ENCODE peak calls at places on chromosomes 1 and 21, in nine cellular contexts. One of them, this sample, is unnamed.

GRCh38 chr21:36927718-36928117 is 38.8 kb downstream of the HLCS start:
- DNase-seq in activated CD4-positive, alpha-beta T cell treated with anti-CD3 and anti-CD28 coated beads for 48 hours: peak; percentile 86
- DNase-seq in GM12864: peak; percentile 24
- DNase-seq in RPMI8226: peak; percentile 73
- DNase-seq in SHP77: peak; percentile 65
- DNase-seq in activated naive CD8-positive, alpha-beta T cell treated with anti-CD3 and anti-CD28 coated beads, Interleukin-2, amount 50 U/mL, for 24 hours: peak; percentile 84
- DNase-seq in endothelial cell of umbilical vein: peak; percentile 80
- DNase-seq in T-helper 2 cell: peak; percentile 47
- DNase-seq in effector memory CD8-positive, alpha-beta T cell: peak; percentile 53
- DNase-seq in this sample: no peak

GRCh38 chr21:45333583-45334121 is 46.0 kb upstream of the POFUT2 start:
- DNase-seq in activated CD4-positive, alpha-beta T cell treated with anti-CD3 and anti-CD28 coated beads for 48 hours: no peak
- DNase-seq in GM12864: no peak
- DNase-seq in RPMI8226: no peak
- DNase-seq in SHP77: no peak
- DNase-seq in activated naive CD8-positive, alpha-beta T cell treated with anti-CD3 and anti-CD28 coated beads, Interleukin-2, amount 50 U/mL, for 24 hours: no peak
- DNase-seq in endothelial cell of umbilical vein: no peak
- DNase-seq in T-helper 2 cell: no peak
- DNase-seq in effector memory CD8-positive, alpha-beta T cell: no peak
- DNase-seq in this sample: no peak

GRCh38 chr1:186374313-186375151 is 521 bp downstream of the TPR start:
- DNase-seq in activated CD4-positive, alpha-beta T cell treated with anti-CD3 and anti-CD28 coated beads for 48 hours: peak; percentile 50
- DNase-seq in GM12864: peak; percentile 46
- DNase-seq in RPMI8226: peak; percentile 87
- DNase-seq in SHP77: peak; percentile 26
- DNase-seq in activated naive CD8-positive, alpha-beta T cell treated with anti-CD3 and anti-CD28 coated beads, Interleukin-2, amount 50 U/mL, for 24 hours: peak; percentile 16
- DNase-seq in endothelial cell of umbilical vein: peak; percentile 63
- DNase-seq in T-helper 2 cell: peak; percentile 5
- DNase-seq in effector memory CD8-positive, alpha-beta T cell: peak; percentile 32
- DNase-seq in this sample: no peak

GRCh38 chr1:185450917-185451316 is 133.9 kb upstream of the IVNS1ABP start:
- DNase-seq in activated CD4-positive, alpha-beta T cell treated with anti-CD3 and anti-CD28 coated beads for 48 hours: no peak
- DNase-seq in GM12864: no peak
- DNase-seq in RPMI8226: no peak
- DNase-seq in SHP77: no peak
- DNase-seq in activated naive CD8-positive, alpha-beta T cell treated with anti-CD3 and anti-CD28 coated beads, Interleukin-2, amount 50 U/mL, for 24 hours: no peak
- DNase-seq in endothelial cell of umbilical vein: no peak
- DNase-seq in T-helper 2 cell: no peak
- DNase-seq in effector memory CD8-positive, alpha-beta T cell: no peak
- DNase-seq in this sample: no peak

GRCh38 chr1:205827623-205828022 is 14.6 kb upstream of the SLC41A1 start:
- DNase-seq in activated CD4-positive, alpha-beta T cell treated with anti-CD3 and anti-CD28 coated beads for 48 hours: no peak
- DNase-seq in GM12864: no peak
- DNase-seq in RPMI8226: no peak
- DNase-seq in SHP77: no peak
- DNase-seq in activated naive CD8-positive, alpha-beta T cell treated with anti-CD3 and anti-CD28 coated beads, Interleukin-2, amount 50 U/mL, for 24 hours: no peak
- DNase-seq in endothelial cell of umbilical vein: no peak
- DNase-seq in T-helper 2 cell: no peak
- DNase-seq in effector memory CD8-positive, alpha-beta T cell: no peak
- DNase-seq in this sample: no peak

GRCh38 chr1:65467536-65467935 is 47.1 kb downstream of the LEPR start:
- DNase-seq in activated CD4-positive, alpha-beta T cell treated with anti-CD3 and anti-CD28 coated beads for 48 hours: no peak
- DNase-seq in GM12864: no peak
- DNase-seq in RPMI8226: peak; percentile 19
- DNase-seq in SHP77: peak; percentile 36
- DNase-seq in activated naive CD8-positive, alpha-beta T cell treated with anti-CD3 and anti-CD28 coated beads, Interleukin-2, amount 50 U/mL, for 24 hours: no peak
- DNase-seq in endothelial cell of umbilical vein: no peak
- DNase-seq in T-helper 2 cell: no peak
- DNase-seq in effector memory CD8-positive, alpha-beta T cell: no peak
- DNase-seq in this sample: peak; percentile 33

GRCh38 chr1:16905112-16905855 is 9.5 kb downstream of the RNU1-2 start:
- DNase-seq in activated CD4-positive, alpha-beta T cell treated with anti-CD3 and anti-CD28 coated beads for 48 hours: peak; percentile 70
- DNase-seq in GM12864: peak; percentile 82
- DNase-seq in RPMI8226: peak; percentile 72
- DNase-seq in SHP77: peak; percentile 83
- DNase-seq in activated naive CD8-positive, alpha-beta T cell treated with anti-CD3 and anti-CD28 coated beads, Interleukin-2, amount 50 U/mL, for 24 hours: peak; percentile 53
- DNase-seq in endothelial cell of umbilical vein: no peak
- DNase-seq in T-helper 2 cell: no peak
- DNase-seq in effector memory CD8-positive, alpha-beta T cell: no peak
- DNase-seq in this sample: peak; percentile 89

GRCh38 chr1:40435876-40436275 is 14.4 kb upstream of the ZFP69B start:
- DNase-seq in activated CD4-positive, alpha-beta T cell treated with anti-CD3 and anti-CD28 coated beads for 48 hours: no peak
- DNase-seq in GM12864: no peak
- DNase-seq in RPMI8226: no peak
- DNase-seq in SHP77: no peak
- DNase-seq in activated naive CD8-positive, alpha-beta T cell treated with anti-CD3 and anti-CD28 coated beads, Interleukin-2, amount 50 U/mL, for 24 hours: no peak
- DNase-seq in endothelial cell of umbilical vein: no peak
- DNase-seq in T-helper 2 cell: no peak
- DNase-seq in effector memory CD8-positive, alpha-beta T cell: no peak
- DNase-seq in this sample: no peak

GRCh38 chr1:47533176-47534039 is 95.6 kb downstream of the FOXD2 start:
- DNase-seq in activated CD4-positive, alpha-beta T cell treated with anti-CD3 and anti-CD28 coated beads for 48 hours: peak; percentile 20
- DNase-seq in GM12864: no peak
- DNase-seq in RPMI8226: no peak
- DNase-seq in SHP77: no peak
- DNase-seq in activated naive CD8-positive, alpha-beta T cell treated with anti-CD3 and anti-CD28 coated beads, Interleukin-2, amount 50 U/mL, for 24 hours: peak; percentile 2
- DNase-seq in endothelial cell of umbilical vein: peak; percentile 66
- DNase-seq in T-helper 2 cell: no peak
- DNase-seq in effector memory CD8-positive, alpha-beta T cell: no peak
- DNase-seq in this sample: no peak

GRCh38 chr1:232621050-232621449 is 8.9 kb downstream of the SIPA1L2 start:
- DNase-seq in activated CD4-positive, alpha-beta T cell treated with anti-CD3 and anti-CD28 coated beads for 48 hours: no peak
- DNase-seq in GM12864: no peak
- DNase-seq in RPMI8226: no peak
- DNase-seq in SHP77: no peak
- DNase-seq in activated naive CD8-positive, alpha-beta T cell treated with anti-CD3 and anti-CD28 coated beads, Interleukin-2, amount 50 U/mL, for 24 hours: no peak
- DNase-seq in endothelial cell of umbilical vein: no peak
- DNase-seq in T-helper 2 cell: no peak
- DNase-seq in effector memory CD8-positive, alpha-beta T cell: no peak
- DNase-seq in this sample: no peak

GRCh38 chr1:49197081-49197480 is 420.4 kb upstream of the BEND5 start:
- DNase-seq in activated CD4-positive, alpha-beta T cell treated with anti-CD3 and anti-CD28 coated beads for 48 hours: no peak
- DNase-seq in GM12864: no peak
- DNase-seq in RPMI8226: no peak
- DNase-seq in SHP77: no peak
- DNase-seq in activated naive CD8-positive, alpha-beta T cell treated with anti-CD3 and anti-CD28 coated beads, Interleukin-2, amount 50 U/mL, for 24 hours: no peak
- DNase-seq in endothelial cell of umbilical vein: no peak
- DNase-seq in T-helper 2 cell: no peak
- DNase-seq in effector memory CD8-positive, alpha-beta T cell: no peak
- DNase-seq in this sample: peak; percentile 34

GRCh38 chr1:53314096-53314495 is 13.8 kb downstream of the LRP8 start:
- DNase-seq in activated CD4-positive, alpha-beta T cell treated with anti-CD3 and anti-CD28 coated beads for 48 hours: no peak
- DNase-seq in GM12864: no peak
- DNase-seq in RPMI8226: no peak
- DNase-seq in SHP77: no peak
- DNase-seq in activated naive CD8-positive, alpha-beta T cell treated with anti-CD3 and anti-CD28 coated beads, Interleukin-2, amount 50 U/mL, for 24 hours: no peak
- DNase-seq in endothelial cell of umbilical vein: no peak
- DNase-seq in T-helper 2 cell: no peak
- DNase-seq in effector memory CD8-positive, alpha-beta T cell: no peak
- DNase-seq in this sample: no peak

GRCh38 chr1:54409156-54410142 is 3.3 kb upstream of the SSBP3 start:
- DNase-seq in activated CD4-positive, alpha-beta T cell treated with anti-CD3 and anti-CD28 coated beads for 48 hours: peak; percentile 51
- DNase-seq in GM12864: peak; percentile 55
- DNase-seq in RPMI8226: peak; percentile 79
- DNase-seq in SHP77: no peak
- DNase-seq in activated naive CD8-positive, alpha-beta T cell treated with anti-CD3 and anti-CD28 coated beads, Interleukin-2, amount 50 U/mL, for 24 hours: no peak
- DNase-seq in endothelial cell of umbilical vein: no peak
- DNase-seq in T-helper 2 cell: no peak
- DNase-seq in effector memory CD8-positive, alpha-beta T cell: no peak
- DNase-seq in this sample: no peak

GRCh38 chr1:54054438-54054749 is 986 bp downstream of the TCEANC2 start:
- DNase-seq in activated CD4-positive, alpha-beta T cell treated with anti-CD3 and anti-CD28 coated beads for 48 hours: no peak
- DNase-seq in GM12864: no peak
- DNase-seq in RPMI8226: peak; percentile 27
- DNase-seq in SHP77: no peak
- DNase-seq in activated naive CD8-positive, alpha-beta T cell treated with anti-CD3 and anti-CD28 coated beads, Interleukin-2, amount 50 U/mL, for 24 hours: no peak
- DNase-seq in endothelial cell of umbilical vein: peak; percentile 41
- DNase-seq in T-helper 2 cell: no peak
- DNase-seq in effector memory CD8-positive, alpha-beta T cell: no peak
- DNase-seq in this sample: no peak

GRCh38 chr21:43332872-43333300 is 94.0 kb downstream of the SIK1 start:
- DNase-seq in activated CD4-positive, alpha-beta T cell treated with anti-CD3 and anti-CD28 coated beads for 48 hours: no peak
- DNase-seq in GM12864: no peak
- DNase-seq in RPMI8226: no peak
- DNase-seq in SHP77: peak; percentile 25
- DNase-seq in activated naive CD8-positive, alpha-beta T cell treated with anti-CD3 and anti-CD28 coated beads, Interleukin-2, amount 50 U/mL, for 24 hours: no peak
- DNase-seq in endothelial cell of umbilical vein: no peak
- DNase-seq in T-helper 2 cell: no peak
- DNase-seq in effector memory CD8-positive, alpha-beta T cell: no peak
- DNase-seq in this sample: no peak

GRCh38 chr1:1857096-1857703 is 33.7 kb downstream of the GNB1 start:
- DNase-seq in activated CD4-positive, alpha-beta T cell treated with anti-CD3 and anti-CD28 coated beads for 48 hours: no peak
- DNase-seq in GM12864: no peak
- DNase-seq in RPMI8226: no peak
- DNase-seq in SHP77: no peak
- DNase-seq in activated naive CD8-positive, alpha-beta T cell treated with anti-CD3 and anti-CD28 coated beads, Interleukin-2, amount 50 U/mL, for 24 hours: no peak
- DNase-seq in endothelial cell of umbilical vein: no peak
- DNase-seq in T-helper 2 cell: no peak
- DNase-seq in effector memory CD8-positive, alpha-beta T cell: no peak
- DNase-seq in this sample: no peak

GRCh38 chr1:204278254-204278653 is 64.5 kb upstream of the GOLT1A start:
- DNase-seq in activated CD4-positive, alpha-beta T cell treated with anti-CD3 and anti-CD28 coated beads for 48 hours: no peak
- DNase-seq in GM12864: no peak
- DNase-seq in RPMI8226: no peak
- DNase-seq in SHP77: no peak
- DNase-seq in activated naive CD8-positive, alpha-beta T cell treated with anti-CD3 and anti-CD28 coated beads, Interleukin-2, amount 50 U/mL, for 24 hours: no peak
- DNase-seq in endothelial cell of umbilical vein: no peak
- DNase-seq in T-helper 2 cell: no peak
- DNase-seq in effector memory CD8-positive, alpha-beta T cell: no peak
- DNase-seq in this sample: no peak

GRCh38 chr1:26375081-26375480 is 2.5 kb upstream of the ZNF683 start:
- DNase-seq in activated CD4-positive, alpha-beta T cell treated with anti-CD3 and anti-CD28 coated beads for 48 hours: no peak
- DNase-seq in GM12864: no peak
- DNase-seq in RPMI8226: no peak
- DNase-seq in SHP77: no peak
- DNase-seq in activated naive CD8-positive, alpha-beta T cell treated with anti-CD3 and anti-CD28 coated beads, Interleukin-2, amount 50 U/mL, for 24 hours: no peak
- DNase-seq in endothelial cell of umbilical vein: no peak
- DNase-seq in T-helper 2 cell: no peak
- DNase-seq in effector memory CD8-positive, alpha-beta T cell: no peak
- DNase-seq in this sample: no peak

GRCh38 chr1:151542710-151543129 is 2.6 kb downstream of the TUFT1 start:
- DNase-seq in activated CD4-positive, alpha-beta T cell treated with anti-CD3 and anti-CD28 coated beads for 48 hours: no peak
- DNase-seq in GM12864: no peak
- DNase-seq in RPMI8226: no peak
- DNase-seq in SHP77: peak; percentile 50
- DNase-seq in activated naive CD8-positive, alpha-beta T cell treated with anti-CD3 and anti-CD28 coated beads, Interleukin-2, amount 50 U/mL, for 24 hours: no peak
- DNase-seq in endothelial cell of umbilical vein: no peak
- DNase-seq in T-helper 2 cell: no peak
- DNase-seq in effector memory CD8-positive, alpha-beta T cell: no peak
- DNase-seq in this sample: no peak

GRCh38 chr1:29297476-29297875 is 61.2 kb downstream of the PTPRU start:
- DNase-seq in activated CD4-positive, alpha-beta T cell treated with anti-CD3 and anti-CD28 coated beads for 48 hours: no peak
- DNase-seq in GM12864: no peak
- DNase-seq in RPMI8226: no peak
- DNase-seq in SHP77: no peak
- DNase-seq in activated naive CD8-positive, alpha-beta T cell treated with anti-CD3 and anti-CD28 coated beads, Interleukin-2, amount 50 U/mL, for 24 hours: no peak
- DNase-seq in endothelial cell of umbilical vein: no peak
- DNase-seq in T-helper 2 cell: no peak
- DNase-seq in effector memory CD8-positive, alpha-beta T cell: no peak
- DNase-seq in this sample: no peak

GRCh38 chr1:168786476-168787330 is 57.7 kb upstream of the DPT start:
- DNase-seq in activated CD4-positive, alpha-beta T cell treated with anti-CD3 and anti-CD28 coated beads for 48 hours: no peak
- DNase-seq in GM12864: no peak
- DNase-seq in RPMI8226: no peak
- DNase-seq in SHP77: no peak
- DNase-seq in activated naive CD8-positive, alpha-beta T cell treated with anti-CD3 and anti-CD28 coated beads, Interleukin-2, amount 50 U/mL, for 24 hours: no peak
- DNase-seq in endothelial cell of umbilical vein: no peak
- DNase-seq in T-helper 2 cell: no peak
- DNase-seq in effector memory CD8-positive, alpha-beta T cell: no peak
- DNase-seq in this sample: no peak

GRCh38 chr1:199861020-199861795 is 166.3 kb upstream of the NR5A2 start:
- DNase-seq in activated CD4-positive, alpha-beta T cell treated with anti-CD3 and anti-CD28 coated beads for 48 hours: no peak
- DNase-seq in GM12864: no peak
- DNase-seq in RPMI8226: no peak
- DNase-seq in SHP77: no peak
- DNase-seq in activated naive CD8-positive, alpha-beta T cell treated with anti-CD3 and anti-CD28 coated beads, Interleukin-2, amount 50 U/mL, for 24 hours: no peak
- DNase-seq in endothelial cell of umbilical vein: no peak
- DNase-seq in T-helper 2 cell: no peak
- DNase-seq in effector memory CD8-positive, alpha-beta T cell: no peak
- DNase-seq in this sample: no peak

GRCh38 chr1:53073899-53074311 is 11.9 kb downstream of the PODN start:
- DNase-seq in activated CD4-positive, alpha-beta T cell treated with anti-CD3 and anti-CD28 coated beads for 48 hours: no peak
- DNase-seq in GM12864: no peak
- DNase-seq in RPMI8226: no peak
- DNase-seq in SHP77: peak; percentile 46
- DNase-seq in activated naive CD8-positive, alpha-beta T cell treated with anti-CD3 and anti-CD28 coated beads, Interleukin-2, amount 50 U/mL, for 24 hours: no peak
- DNase-seq in endothelial cell of umbilical vein: no peak
- DNase-seq in T-helper 2 cell: no peak
- DNase-seq in effector memory CD8-positive, alpha-beta T cell: no peak
- DNase-seq in this sample: no peak

GRCh38 chr1:183363967-183364366 is 54.2 kb downstream of the NMNAT2 start:
- DNase-seq in activated CD4-positive, alpha-beta T cell treated with anti-CD3 and anti-CD28 coated beads for 48 hours: no peak
- DNase-seq in GM12864: no peak
- DNase-seq in RPMI8226: no peak
- DNase-seq in SHP77: no peak
- DNase-seq in activated naive CD8-positive, alpha-beta T cell treated with anti-CD3 and anti-CD28 coated beads, Interleukin-2, amount 50 U/mL, for 24 hours: no peak
- DNase-seq in endothelial cell of umbilical vein: no peak
- DNase-seq in T-helper 2 cell: no peak
- DNase-seq in effector memory CD8-positive, alpha-beta T cell: no peak
- DNase-seq in this sample: no peak

GRCh38 chr1:205015241-205015640 is 27.8 kb upstream of the CNTN2 start:
- DNase-seq in activated CD4-positive, alpha-beta T cell treated with anti-CD3 and anti-CD28 coated beads for 48 hours: no peak
- DNase-seq in GM12864: no peak
- DNase-seq in RPMI8226: no peak
- DNase-seq in SHP77: no peak
- DNase-seq in activated naive CD8-positive, alpha-beta T cell treated with anti-CD3 and anti-CD28 coated beads, Interleukin-2, amount 50 U/mL, for 24 hours: no peak
- DNase-seq in endothelial cell of umbilical vein: no peak
- DNase-seq in T-helper 2 cell: no peak
- DNase-seq in effector memory CD8-positive, alpha-beta T cell: no peak
- DNase-seq in this sample: no peak

GRCh38 chr1:165408518-165408917 is 36.4 kb downstream of the RXRG start:
- DNase-seq in activated CD4-positive, alpha-beta T cell treated with anti-CD3 and anti-CD28 coated beads for 48 hours: peak; percentile 14
- DNase-seq in GM12864: no peak
- DNase-seq in RPMI8226: peak; percentile 31
- DNase-seq in SHP77: peak; percentile 56
- DNase-seq in activated naive CD8-positive, alpha-beta T cell treated with anti-CD3 and anti-CD28 coated beads, Interleukin-2, amount 50 U/mL, for 24 hours: no peak
- DNase-seq in endothelial cell of umbilical vein: peak; percentile 19
- DNase-seq in T-helper 2 cell: no peak
- DNase-seq in effector memory CD8-positive, alpha-beta T cell: no peak
- DNase-seq in this sample: no peak

GRCh38 chr21:42561742-42562141 is 48.1 kb downstream of the SLC37A1 start:
- DNase-seq in activated CD4-positive, alpha-beta T cell treated with anti-CD3 and anti-CD28 coated beads for 48 hours: no peak
- DNase-seq in GM12864: peak; percentile 34
- DNase-seq in RPMI8226: peak; percentile 63
- DNase-seq in SHP77: no peak
- DNase-seq in activated naive CD8-positive, alpha-beta T cell treated with anti-CD3 and anti-CD28 coated beads, Interleukin-2, amount 50 U/mL, for 24 hours: no peak
- DNase-seq in endothelial cell of umbilical vein: no peak
- DNase-seq in T-helper 2 cell: no peak
- DNase-seq in effector memory CD8-positive, alpha-beta T cell: no peak
- DNase-seq in this sample: no peak

GRCh38 chr1:5403935-5404334 is 588.3 kb downstream of the NPHP4 start:
- DNase-seq in activated CD4-positive, alpha-beta T cell treated with anti-CD3 and anti-CD28 coated beads for 48 hours: no peak
- DNase-seq in GM12864: no peak
- DNase-seq in RPMI8226: no peak
- DNase-seq in SHP77: no peak
- DNase-seq in activated naive CD8-positive, alpha-beta T cell treated with anti-CD3 and anti-CD28 coated beads, Interleukin-2, amount 50 U/mL, for 24 hours: no peak
- DNase-seq in endothelial cell of umbilical vein: no peak
- DNase-seq in T-helper 2 cell: no peak
- DNase-seq in effector memory CD8-positive, alpha-beta T cell: no peak
- DNase-seq in this sample: no peak

GRCh38 chr1:192809286-192810252 is 730 bp downstream of the RGS2 start:
- DNase-seq in activated CD4-positive, alpha-beta T cell treated with anti-CD3 and anti-CD28 coated beads for 48 hours: peak; percentile 66
- DNase-seq in GM12864: no peak
- DNase-seq in RPMI8226: peak; percentile 39
- DNase-seq in SHP77: peak; percentile 46
- DNase-seq in activated naive CD8-positive, alpha-beta T cell treated with anti-CD3 and anti-CD28 coated beads, Interleukin-2, amount 50 U/mL, for 24 hours: peak; percentile 47
- DNase-seq in endothelial cell of umbilical vein: peak; percentile 68
- DNase-seq in T-helper 2 cell: peak; percentile 32
- DNase-seq in effector memory CD8-positive, alpha-beta T cell: peak; percentile 39
- DNase-seq in this sample: no peak

GRCh38 chr1:81706650-81707435 is 93.9 kb upstream of the ADGRL2 start:
- DNase-seq in activated CD4-positive, alpha-beta T cell treated with anti-CD3 and anti-CD28 coated beads for 48 hours: no peak
- DNase-seq in GM12864: no peak
- DNase-seq in RPMI8226: no peak
- DNase-seq in SHP77: no peak
- DNase-seq in activated naive CD8-positive, alpha-beta T cell treated with anti-CD3 and anti-CD28 coated beads, Interleukin-2, amount 50 U/mL, for 24 hours: no peak
- DNase-seq in endothelial cell of umbilical vein: peak; percentile 84
- DNase-seq in T-helper 2 cell: no peak
- DNase-seq in effector memory CD8-positive, alpha-beta T cell: no peak
- DNase-seq in this sample: no peak

This sample was measured in epithelial cell of prostate.